ENCODE peak calls at places on chromosomes 12 and 14, in eight cellular contexts. B is neural crest cell; G is posterior cingulate gyrus; Y is activated gamma-delta T cell treated with Interleukin-2 at 50 U/mL for 16 hours; F is T-helper 2 cell treated with Interferon-gamma antibody and Interleukin-4, amounts not matched to agents 5 μg/mL and 100 μg/mL, for 36 hours; P is activated CD8-positive, alpha-beta memory T cell treated with anti-CD3 and anti-CD28 coated beads, Interleukin-2, amount 50 U/mL, for 4 hours; C is Ammon's horn; H is ELR. K is an unnamed sample.

GRCh38 chr12:126347421-126347820 is 1282.2 kb downstream of the AACS start:
- DNase-seq in B (no peak), G (no peak), Y (no peak), F (no peak), P (no peak), C (no peak), H (no peak), K (no peak)

GRCh38 chr14:100711493-100711892 is 15.2 kb upstream of the DLK1 start:
- DNase-seq in B (no peak), G (no peak), Y (no peak), F (no peak), P (no peak), C (no peak), H (no peak), K (no peak)

GRCh38 chr14:63448841-63449240 is 94.3 kb downstream of the PPP2R5E start:
- DNase-seq in B (no peak), G (no peak), Y (no peak), F (no peak), P (no peak), C (no peak), H (no peak), K (no peak)

GRCh38 chr12:2395352-2395977 is 342.7 kb downstream of the CACNA1C start:
- DNase-seq in B (peak), G (no peak), Y (peak), F (peak), P (peak), C (no peak), H (peak), K (peak)

GRCh38 chr12:114691810-114692557 is 8.0 kb upstream of the TBX3 start:
- DNase-seq in B (no peak), G (no peak), Y (no peak), F (no peak), P (no peak), C (no peak), H (peak), K (no peak)

GRCh38 chr14:61933021-61933420 is 170.8 kb downstream of the SNAPC1 start:
- DNase-seq in B (no peak), G (no peak), Y (no peak), F (no peak), P (no peak), C (no peak), H (no peak), K (no peak)

GRCh38 chr12:76450690-76451089 is 102.5 kb upstream of the BBS10 start:
- DNase-seq in B (no peak), G (no peak), Y (no peak), F (no peak), P (no peak), C (no peak), H (peak), K (no peak)

GRCh38 chr12:88185988-88186387 is 43.9 kb downstream of the TMTC3 start:
- DNase-seq in B (no peak), G (no peak), Y (no peak), F (no peak), P (no peak), C (no peak), H (peak), K (no peak)

GRCh38 chr14:100340454-100340813 is 17.3 kb downstream of the SLC25A47 start:
- DNase-seq in B (no peak), G (no peak), Y (no peak), F (no peak), P (no peak), C (no peak), H (no peak), K (no peak)

GRCh38 chr14:60094306-60094897 is 2.7 kb downstream of the PCNX4 start:
- DNase-seq in B (no peak), G (no peak), Y (no peak), F (peak), P (no peak), C (no peak), H (peak), K (peak)

GRCh38 chr14:52153939-52154338 is 85.1 kb upstream of the NID2 start:
- DNase-seq in B (no peak), G (no peak), Y (no peak), F (no peak), P (no peak), C (no peak), H (no peak), K (no peak)

GRCh38 chr14:31207287-31207745 is 277 bp downstream of the HECTD1 start:
- DNase-seq in B (no peak), G (peak), Y (no peak), F (no peak), P (no peak), C (no peak), H (no peak), K (peak)

GRCh38 chr14:100155049-100155621 is 4.3 kb downstream of the DEGS2 start:
- DNase-seq in B (peak), G (no peak), Y (no peak), F (no peak), P (no peak), C (no peak), H (peak), K (peak)